ENCODE peak calls at places on chromosome 11, in eight cellular contexts. One of them, this sample, is unnamed. For H3K27me3, the result is how much of the 10 kb centered on the place peaks cover.

GRCh38 chr11:73235236-73235786 is 17.2 kb downstream of the P2RY2 start:
- DNase-seq in sigmoid colon: peak
- DNase-seq in GM23338: no peak
- DNase-seq in breast epithelium: no peak
- DNase-seq in stomach: no peak
- DNase-seq in SK-N-SH: no peak
- DNase-seq in Panc1: no peak
- DNase-seq in endothelial cell of umbilical vein: no peak
- DNase-seq in this sample: no peak

GRCh38 chr11:88603499-88603898 is 266.0 kb upstream of the CTSC start:
- DNase-seq in sigmoid colon: no peak
- DNase-seq in GM23338: no peak
- DNase-seq in breast epithelium: no peak
- DNase-seq in stomach: no peak
- DNase-seq in SK-N-SH: no peak
- DNase-seq in Panc1: no peak
- DNase-seq in endothelial cell of umbilical vein: peak
- DNase-seq in this sample: no peak

GRCh38 chr11:33734441-33735165 is 1.6 kb downstream of the CD59 start:
- DNase-seq in sigmoid colon: no peak
- DNase-seq in GM23338: no peak
- DNase-seq in breast epithelium: peak
- DNase-seq in stomach: peak
- DNase-seq in SK-N-SH: no peak
- DNase-seq in Panc1: no peak
- DNase-seq in endothelial cell of umbilical vein: peak
- DNase-seq in this sample: no peak

GRCh38 chr11:134146598-134146997 is 77.2 kb downstream of the NCAPD3 start:
- DNase-seq in sigmoid colon: no peak
- DNase-seq in GM23338: no peak
- DNase-seq in breast epithelium: no peak
- DNase-seq in stomach: no peak
- DNase-seq in SK-N-SH: no peak
- DNase-seq in Panc1: no peak
- DNase-seq in endothelial cell of umbilical vein: no peak
- DNase-seq in this sample: no peak

GRCh38 chr11:14132312-14132711 is 169.8 kb downstream of the SPON1 start:
- DNase-seq in sigmoid colon: no peak
- DNase-seq in GM23338: no peak
- DNase-seq in breast epithelium: no peak
- DNase-seq in stomach: no peak
- DNase-seq in SK-N-SH: peak
- DNase-seq in Panc1: no peak
- DNase-seq in endothelial cell of umbilical vein: no peak
- DNase-seq in this sample: no peak

GRCh38 chr11:44497995-44498394 is 67.5 kb upstream of the CD82 start:
- DNase-seq in sigmoid colon: no peak
- DNase-seq in GM23338: no peak
- DNase-seq in breast epithelium: no peak
- DNase-seq in stomach: no peak
- DNase-seq in SK-N-SH: no peak
- DNase-seq in Panc1: no peak
- DNase-seq in endothelial cell of umbilical vein: no peak
- DNase-seq in this sample: no peak

GRCh38 chr11:23212829-23213228 is 352.6 kb upstream of the CCDC179 start:
- DNase-seq in sigmoid colon: no peak
- DNase-seq in GM23338: no peak
- DNase-seq in breast epithelium: no peak
- DNase-seq in stomach: no peak
- DNase-seq in SK-N-SH: no peak
- DNase-seq in Panc1: no peak
- DNase-seq in endothelial cell of umbilical vein: no peak
- DNase-seq in this sample: no peak

GRCh38 chr11:124788521-124788920 is 11.7 kb downstream of the MSANTD2 start:
- DNase-seq in sigmoid colon: no peak
- DNase-seq in GM23338: no peak
- DNase-seq in breast epithelium: no peak
- DNase-seq in stomach: no peak
- DNase-seq in SK-N-SH: no peak
- DNase-seq in Panc1: no peak
- DNase-seq in endothelial cell of umbilical vein: no peak
- DNase-seq in this sample: no peak

GRCh38 chr11:44157019-44157418 is 61.5 kb downstream of the EXT2 start:
- DNase-seq in sigmoid colon: no peak
- DNase-seq in GM23338: no peak
- DNase-seq in breast epithelium: no peak
- DNase-seq in stomach: no peak
- DNase-seq in SK-N-SH: no peak
- DNase-seq in Panc1: no peak
- DNase-seq in endothelial cell of umbilical vein: no peak
- DNase-seq in this sample: no peak

GRCh38 chr11:44609028-44609782 is 43.7 kb downstream of the CD82 start:
- DNase-seq in sigmoid colon: no peak
- DNase-seq in GM23338: no peak
- DNase-seq in breast epithelium: no peak
- DNase-seq in stomach: no peak
- DNase-seq in SK-N-SH: no peak
- DNase-seq in Panc1: no peak
- DNase-seq in endothelial cell of umbilical vein: no peak
- DNase-seq in this sample: no peak

GRCh38 chr11:45900916-45901617 is 6.0 kb downstream of the FREY1 start:
- DNase-seq in sigmoid colon: peak
- DNase-seq in GM23338: peak
- DNase-seq in breast epithelium: no peak
- DNase-seq in stomach: no peak
- DNase-seq in SK-N-SH: peak
- DNase-seq in Panc1: no peak
- DNase-seq in endothelial cell of umbilical vein: no peak
- DNase-seq in this sample: no peak

GRCh38 chr11:15967166-15967565 is 389.2 kb downstream of the SOX6 start:
- DNase-seq in sigmoid colon: no peak
- DNase-seq in GM23338: peak
- DNase-seq in breast epithelium: no peak
- DNase-seq in stomach: no peak
- DNase-seq in SK-N-SH: no peak
- DNase-seq in Panc1: no peak
- DNase-seq in endothelial cell of umbilical vein: peak
- DNase-seq in this sample: no peak

GRCh38 chr11:1744879-1745700 is 5.3 kb downstream of the IFITM10 start:
- DNase-seq in sigmoid colon: peak
- DNase-seq in GM23338: no peak
- DNase-seq in breast epithelium: no peak
- DNase-seq in stomach: no peak
- DNase-seq in SK-N-SH: peak
- DNase-seq in Panc1: no peak
- DNase-seq in endothelial cell of umbilical vein: no peak
- DNase-seq in this sample: no peak

GRCh38 chr11:112797653-112798293 is 163.4 kb upstream of the NCAM1 start:
- DNase-seq in sigmoid colon: no peak
- DNase-seq in GM23338: peak
- DNase-seq in breast epithelium: no peak
- DNase-seq in stomach: peak
- DNase-seq in SK-N-SH: no peak
- DNase-seq in Panc1: peak
- DNase-seq in endothelial cell of umbilical vein: no peak
- DNase-seq in this sample: no peak

GRCh38 chr11:72306186-72306585 is 62.2 kb upstream of the PHOX2A start:
- DNase-seq in sigmoid colon: no peak
- DNase-seq in GM23338: no peak
- DNase-seq in breast epithelium: no peak
- DNase-seq in stomach: no peak
- DNase-seq in SK-N-SH: no peak
- DNase-seq in Panc1: no peak
- DNase-seq in endothelial cell of umbilical vein: no peak
- DNase-seq in this sample: no peak

GRCh38 chr11:35324981-35325380 is 94.4 kb downstream of the SLC1A2 start:
- DNase-seq in sigmoid colon: no peak
- DNase-seq in GM23338: no peak
- DNase-seq in breast epithelium: no peak
- DNase-seq in stomach: no peak
- DNase-seq in SK-N-SH: no peak
- DNase-seq in Panc1: no peak
- DNase-seq in endothelial cell of umbilical vein: no peak
- DNase-seq in this sample: no peak

GRCh38 chr11:13143486-13144297 is 133.9 kb upstream of the BMAL1 start:
- DNase-seq in sigmoid colon: no peak
- DNase-seq in GM23338: no peak
- DNase-seq in breast epithelium: no peak
- DNase-seq in stomach: peak
- DNase-seq in SK-N-SH: no peak
- DNase-seq in Panc1: no peak
- DNase-seq in endothelial cell of umbilical vein: peak
- DNase-seq in this sample: no peak

GRCh38 chr11:105297463-105297862 is 157.9 kb upstream of the CARD18 start:
- DNase-seq in sigmoid colon: no peak
- DNase-seq in GM23338: no peak
- DNase-seq in breast epithelium: no peak
- DNase-seq in stomach: no peak
- DNase-seq in SK-N-SH: no peak
- DNase-seq in Panc1: no peak
- DNase-seq in endothelial cell of umbilical vein: peak
- DNase-seq in this sample: no peak

GRCh38 chr11:34251640-34251980 is 106.2 kb downstream of the ABTB2 start:
- DNase-seq in sigmoid colon: no peak
- DNase-seq in GM23338: no peak
- DNase-seq in breast epithelium: no peak
- DNase-seq in stomach: no peak
- DNase-seq in SK-N-SH: no peak
- DNase-seq in Panc1: no peak
- DNase-seq in endothelial cell of umbilical vein: peak
- DNase-seq in this sample: no peak

GRCh38 chr11:2804189-2804588 is 81.4 kb downstream of the CDKN1C start:
- DNase-seq in sigmoid colon: no peak
- DNase-seq in GM23338: no peak
- DNase-seq in breast epithelium: no peak
- DNase-seq in stomach: no peak
- DNase-seq in SK-N-SH: no peak
- DNase-seq in Panc1: no peak
- DNase-seq in endothelial cell of umbilical vein: no peak
- DNase-seq in this sample: no peak

DNA sequence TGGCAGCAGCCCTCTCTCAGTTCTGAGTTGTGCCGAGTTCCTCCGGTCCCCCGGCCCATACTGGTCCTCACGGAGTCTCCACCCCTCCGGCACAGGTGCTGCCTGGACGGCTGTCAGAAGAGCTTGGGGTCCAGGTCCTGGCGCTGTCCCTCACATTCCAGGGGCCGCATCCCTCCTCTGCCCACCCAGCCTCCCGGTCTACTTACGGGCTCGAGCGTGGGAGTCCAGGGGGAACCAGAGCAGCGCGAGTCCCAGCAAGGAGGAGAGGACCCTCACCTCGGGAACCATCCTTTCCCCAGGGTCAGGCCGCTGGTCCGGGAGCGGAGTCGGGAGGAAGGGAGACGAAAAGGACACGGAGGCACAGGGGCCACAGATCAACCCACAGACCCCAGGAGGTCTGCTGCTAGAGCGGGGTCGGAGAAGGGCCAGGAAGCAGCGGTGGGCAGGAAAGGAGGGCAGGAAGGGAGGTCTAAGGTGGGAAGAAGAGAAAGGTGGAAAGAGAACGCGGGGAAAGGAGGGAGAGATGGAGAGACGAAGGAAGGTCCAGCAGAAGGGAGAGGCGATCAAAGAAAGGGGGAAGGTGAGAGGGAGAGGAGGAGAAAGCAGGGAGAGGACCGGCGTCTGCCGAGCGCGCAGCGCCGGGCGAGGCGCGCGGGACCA is 495 bp downstream of the CHRDL2 start:
- DNase-seq in sigmoid colon: no peak
- DNase-seq in GM23338: peak
- DNase-seq in breast epithelium: no peak
- DNase-seq in stomach: no peak
- DNase-seq in SK-N-SH: peak
- DNase-seq in Panc1: no peak
- DNase-seq in endothelial cell of umbilical vein: no peak
- DNase-seq in this sample: no peak
- H3K27me3 ChIP-seq in sigmoid colon: under half
- H3K27me3 ChIP-seq in GM23338: half or more
- H3K27me3 ChIP-seq in breast epithelium: under half
- H3K27me3 ChIP-seq in stomach: under half
- H3K27me3 ChIP-seq in SK-N-SH: under half
- H3K27me3 ChIP-seq in Panc1: under half
- H3K27me3 ChIP-seq in endothelial cell of umbilical vein: half or more
- H3K27me3 ChIP-seq in this sample: under half

GRCh38 chr11:64814712-64815187 is 4.4 kb upstream of the MEN1 start:
- DNase-seq in sigmoid colon: no peak
- DNase-seq in GM23338: no peak
- DNase-seq in breast epithelium: no peak
- DNase-seq in stomach: no peak
- DNase-seq in SK-N-SH: no peak
- DNase-seq in Panc1: no peak
- DNase-seq in endothelial cell of umbilical vein: no peak
- DNase-seq in this sample: no peak

GRCh38 chr11:64809781-64810241 is 540 bp downstream of the MEN1 start:
- DNase-seq in sigmoid colon: no peak
- DNase-seq in GM23338: peak
- DNase-seq in breast epithelium: no peak
- DNase-seq in stomach: peak
- DNase-seq in SK-N-SH: peak
- DNase-seq in Panc1: no peak
- DNase-seq in endothelial cell of umbilical vein: no peak
- DNase-seq in this sample: no peak

GRCh38 chr11:64813826-64814225 is 3.5 kb upstream of the MEN1 start:
- DNase-seq in sigmoid colon: no peak
- DNase-seq in GM23338: no peak
- DNase-seq in breast epithelium: no peak
- DNase-seq in stomach: no peak
- DNase-seq in SK-N-SH: no peak
- DNase-seq in Panc1: no peak
- DNase-seq in endothelial cell of umbilical vein: no peak
- DNase-seq in this sample: no peak

GRCh38 chr11:64810891-64811272 is 531 bp upstream of the MEN1 start:
- DNase-seq in sigmoid colon: peak
- DNase-seq in GM23338: peak
- DNase-seq in breast epithelium: no peak
- DNase-seq in stomach: peak
- DNase-seq in SK-N-SH: no peak
- DNase-seq in Panc1: no peak
- DNase-seq in endothelial cell of umbilical vein: no peak
- DNase-seq in this sample: no peak

GRCh38 chr11:64810271-64810890 is at the start of gene MEN1:
- DNase-seq in sigmoid colon: peak
- DNase-seq in GM23338: peak
- DNase-seq in breast epithelium: peak
- DNase-seq in stomach: peak
- DNase-seq in SK-N-SH: peak
- DNase-seq in Panc1: peak
- DNase-seq in endothelial cell of umbilical vein: peak
- DNase-seq in this sample: no peak
- TF ChIP-seq POLR2AphosphoS5 in sigmoid colon: peak
- TF ChIP-seq POLR2AphosphoS5 in GM23338: peak
- TF ChIP-seq POLR2AphosphoS5 in breast epithelium: peak
- TF ChIP-seq POLR2AphosphoS5 in stomach: peak
- TF ChIP-seq POLR2AphosphoS5 in SK-N-SH: peak
- TF ChIP-seq POLR2AphosphoS5 in Panc1: peak
- TF ChIP-seq POLR2AphosphoS5 in endothelial cell of umbilical vein: peak
- TF ChIP-seq POLR2AphosphoS5 in this sample: peak

GRCh38 chr11:27716216-27716615 is 16.0 kb upstream of the BDNF start:
- DNase-seq in sigmoid colon: no peak
- DNase-seq in GM23338: no peak
- DNase-seq in breast epithelium: no peak
- DNase-seq in stomach: no peak
- DNase-seq in SK-N-SH: no peak
- DNase-seq in Panc1: no peak
- DNase-seq in endothelial cell of umbilical vein: no peak
- DNase-seq in this sample: no peak
- H3K27me3 ChIP-seq in sigmoid colon: under half
- H3K27me3 ChIP-seq in GM23338: under half
- H3K27me3 ChIP-seq in breast epithelium: under half
- H3K27me3 ChIP-seq in stomach: under half
- H3K27me3 ChIP-seq in SK-N-SH: under half
- H3K27me3 ChIP-seq in Panc1: under half
- H3K27me3 ChIP-seq in endothelial cell of umbilical vein: half or more
- H3K27me3 ChIP-seq in this sample: under half

GRCh38 chr11:8693010-8693551 is 10.5 kb downstream of the RPL27A start:
- DNase-seq in sigmoid colon: no peak
- DNase-seq in GM23338: no peak
- DNase-seq in breast epithelium: no peak
- DNase-seq in stomach: no peak
- DNase-seq in SK-N-SH: no peak
- DNase-seq in Panc1: no peak
- DNase-seq in endothelial cell of umbilical vein: no peak
- DNase-seq in this sample: no peak
- TF ChIP-seq POLR2AphosphoS5 in sigmoid colon: no peak
- TF ChIP-seq POLR2AphosphoS5 in GM23338: no peak
- TF ChIP-seq POLR2AphosphoS5 in breast epithelium: no peak
- TF ChIP-seq POLR2AphosphoS5 in stomach: no peak
- TF ChIP-seq POLR2AphosphoS5 in SK-N-SH: no peak
- TF ChIP-seq POLR2AphosphoS5 in Panc1: no peak
- TF ChIP-seq POLR2AphosphoS5 in endothelial cell of umbilical vein: no peak
- TF ChIP-seq POLR2AphosphoS5 in this sample: no peak